ENCODE peak calls at places on chromosomes 2 and 18, in nine cellular contexts. M, U, G, I, Y, F, J, N and Q are unnamed samples.

GRCh38 chr18:8052237-8052701 is 485.2 kb downstream of the PTPRM start:
- DNase-seq in M (no peak), U (peak), G (peak), I (no peak), Y (peak), F (no peak), J (no peak), N (no peak), Q (no peak)

GRCh38 chr2:15058015-15058414 is 425.5 kb downstream of the LRATD1 start:
- DNase-seq in M (no peak), U (peak), G (no peak), I (no peak), Y (peak), F (peak), J (no peak), N (no peak), Q (no peak)

GRCh38 chr2:95389256-95390119 is 13.0 kb upstream of the FAHD2A start:
- DNase-seq in M (peak), U (peak), G (no peak), I (peak), Y (peak), F (peak), J (no peak), N (peak), Q (peak)

GRCh38 chr2:226798422-226799210 is 1.0 kb downstream of the IRS1 start:
- DNase-seq in M (peak), U (no peak), G (peak), I (no peak), Y (peak), F (peak), J (no peak), N (peak), Q (peak)

GRCh38 chr2:206212673-206213513 is 53.2 kb downstream of the EEF1B2 start:
- DNase-seq in M (no peak), U (no peak), G (no peak), I (peak), Y (no peak), F (no peak), J (peak), N (no peak), Q (no peak)

GRCh38 chr2:180238729-180239128 is 231.6 kb upstream of the CWC22 start:
- DNase-seq in M (no peak), U (no peak), G (no peak), I (no peak), Y (no peak), F (no peak), J (no peak), N (no peak), Q (no peak)

GRCh38 chr18:57107141-57107832 is 39.6 kb upstream of the BOD1L2 start:
- DNase-seq in M (peak), U (peak), G (no peak), I (peak), Y (peak), F (no peak), J (peak), N (no peak), Q (no peak)

GRCh38 chr18:45171575-45172225 is 443.6 kb upstream of the SLC14A2 start:
- DNase-seq in M (no peak), U (no peak), G (no peak), I (no peak), Y (no peak), F (no peak), J (no peak), N (no peak), Q (no peak)

GRCh38 chr2:174438146-174438886 is 42.8 kb downstream of the SCRN3 start:
- DNase-seq in M (peak), U (no peak), G (no peak), I (no peak), Y (no peak), F (no peak), J (no peak), N (no peak), Q (no peak)

GRCh38 chr2:201127570-201127969 is 11.6 kb downstream of the CFLAR start:
- DNase-seq in M (peak), U (no peak), G (no peak), I (peak), Y (no peak), F (no peak), J (no peak), N (no peak), Q (no peak)

GRCh38 chr18:22170421-22171262 is 1.3 kb downstream of the GATA6 start:
- DNase-seq in M (peak), U (peak), G (no peak), I (peak), Y (no peak), F (no peak), J (no peak), N (peak), Q (no peak)

GRCh38 chr2:128563348-128563687 is 244.7 kb upstream of the HS6ST1 start:
- DNase-seq in M (peak), U (no peak), G (no peak), I (no peak), Y (no peak), F (no peak), J (no peak), N (peak), Q (no peak)

GRCh38 chr2:165369131-165369935 is 100.2 kb upstream of the CSRNP3 start:
- DNase-seq in M (no peak), U (peak), G (no peak), I (no peak), Y (no peak), F (no peak), J (no peak), N (no peak), Q (no peak)

GRCh38 chr2:189522435-189523151 is 58.0 kb downstream of the SLC40A1 start:
- DNase-seq in M (no peak), U (peak), G (no peak), I (no peak), Y (no peak), F (no peak), J (peak), N (no peak), Q (no peak)

GRCh38 chr18:31217038-31217437 is 54.4 kb upstream of the DSC1 start:
- DNase-seq in M (no peak), U (no peak), G (no peak), I (no peak), Y (no peak), F (no peak), J (no peak), N (no peak), Q (no peak)

GRCh38 chr2:219560037-219560892 is 11.1 kb downstream of the OBSL1 start:
- DNase-seq in M (no peak), U (no peak), G (no peak), I (no peak), Y (no peak), F (peak), J (no peak), N (peak), Q (peak)

GRCh38 chr2:3079959-3080948 is 297.4 kb downstream of the EIPR1 start:
- DNase-seq in M (no peak), U (no peak), G (no peak), I (no peak), Y (no peak), F (no peak), J (no peak), N (no peak), Q (no peak)

GRCh38 chr2:143807192-143807591 is 678.0 kb downstream of the ARHGAP15 start:
- DNase-seq in M (no peak), U (no peak), G (no peak), I (no peak), Y (no peak), F (no peak), J (no peak), N (no peak), Q (no peak)